ENCODE peak calls at places on chromosome 6, in five cellular contexts. L, J, C, A and F are unnamed samples.

GRCh38 chr6:38179794-38180430 is 360.4 kb downstream of the ZFAND3 start:
- DNase-seq in L (no peak), J (no peak), C (no peak), A (no peak), F (peak; percentile 30)

GRCh38 chr6:90080876-90081464 is 186.7 kb downstream of the GJA10 start:
- DNase-seq in L (no peak), J (no peak), C (no peak), A (no peak), F (peak; percentile 88)

GRCh38 chr6:157550114-157550989 is 169.4 kb downstream of the ZDHHC14 start:
- DNase-seq in L (no peak), J (no peak), C (no peak), A (no peak), F (no peak)

GRCh38 chr6:68126089-68126749 is 508.9 kb upstream of the ADGRB3 start:
- DNase-seq in L (no peak), J (no peak), C (no peak), A (no peak), F (no peak)

GRCh38 chr6:116070990-116071389 is 10.3 kb upstream of the FRK start:
- DNase-seq in L (no peak), J (no peak), C (no peak), A (no peak), F (no peak)

GRCh38 chr6:42041131-42042055 is 8.9 kb upstream of the TAF8 start:
- DNase-seq in L (no peak), J (no peak), C (no peak), A (no peak), F (no peak)

GRCh38 chr6:14838041-14838596 is 407.8 kb upstream of the JARID2 start:
- DNase-seq in L (no peak), J (no peak), C (no peak), A (no peak), F (no peak)

GRCh38 chr6:26473758-26474438 is 16.1 kb downstream of the BTN2A1 start:
- DNase-seq in L (peak; percentile 93), J (peak; percentile 17), C (peak; percentile 97), A (peak; percentile 96), F (peak; percentile 91)

GRCh38 chr6:146892613-146893401 is 294.0 kb downstream of the ADGB start:
- DNase-seq in L (peak; percentile 76), J (no peak), C (no peak), A (no peak), F (no peak)

GRCh38 chr6:19668710-19669109 is 168.5 kb upstream of the ID4 start:
- DNase-seq in L (no peak), J (no peak), C (no peak), A (no peak), F (no peak)

GRCh38 chr6:121435444-121436069 is at the start of gene GJA1:
- DNase-seq in L (no peak), J (no peak), C (no peak), A (no peak), F (no peak)

GRCh38 chr6:45704056-45704790 is 311.4 kb downstream of the CLIC5 start:
- DNase-seq in L (no peak), J (no peak), C (no peak), A (no peak), F (no peak)

GRCh38 chr6:3022765-3023662 is 23.3 kb downstream of the NQO2 start:
- DNase-seq in L (peak; percentile 67), J (no peak), C (no peak), A (no peak), F (peak; percentile 83)

GRCh38 chr6:130215526-130215925 is 7.2 kb downstream of the SAMD3 start:
- DNase-seq in L (peak; percentile 57), J (no peak), C (no peak), A (no peak), F (no peak)

GRCh38 chr6:169086020-169086419 is 167.6 kb downstream of the THBS2 start:
- DNase-seq in L (no peak), J (no peak), C (no peak), A (no peak), F (no peak)

GRCh38 chr6:135012349-135012748 is 42.3 kb downstream of the HBS1L start:
- DNase-seq in L (no peak), J (no peak), C (no peak), A (peak; percentile 21), F (no peak)

GRCh38 chr6:1702580-1703051 is 92.9 kb downstream of the FOXC1 start:
- DNase-seq in L (no peak), J (no peak), C (no peak), A (no peak), F (no peak)